ENCODE peak calls at places on chromosomes 3 and 15, in four cellular contexts. H is PC-3, A is A549, T is fibroblast of pulmonary artery. G is an unnamed sample.

GRCh38 chr3:150710097-150710496 is 6.4 kb upstream of the ERICH6 start:
- DNase-seq in T (no peak), A (no peak), H (no peak), G (no peak)

GRCh38 chr3:52121813-52122212 is 32.4 kb downstream of the POC1A start:
- DNase-seq in H (no peak), A (no peak), T (no peak), G (no peak)

GRCh38 chr3:193129607-193130006 is 111.4 kb upstream of the PLAAT1 start:
- DNase-seq in A (peak), T (no peak), H (peak), G (no peak)

GRCh38 chr15:55197362-55197705 is 593 bp upstream of the RSL24D1 start:
- DNase-seq in T (no peak), H (no peak), A (no peak), G (no peak)

GRCh38 chr3:145857956-145858355 is 303.0 kb downstream of the PLOD2 start:
- DNase-seq in A (peak), H (peak), T (peak), G (no peak)

GRCh38 chr3:153219147-153219546 is 57.1 kb downstream of the RAP2B start:
- DNase-seq in H (no peak), T (peak), A (no peak), G (peak)

GRCh38 chr3:175207361-175207760 is 348.2 kb downstream of the NAALADL2 start:
- DNase-seq in H (peak), A (no peak), T (no peak), G (peak)

GRCh38 chr15:77496710-77497107 is 76.0 kb downstream of the HMG20A start:
- DNase-seq in A (peak), T (peak), H (peak), G (peak)

GRCh38 chr3:110773413-110773954 is 298.1 kb upstream of the NECTIN3 start:
- DNase-seq in T (peak), H (peak), A (peak), G (peak)

GRCh38 chr15:38533926-38534325 is 30.7 kb downstream of the RASGRP1 start:
- DNase-seq in T (no peak), H (no peak), A (no peak), G (no peak)

GRCh38 chr15:69744421-69745162 is 292.0 kb downstream of the RPLP1 start:
- DNase-seq in T (no peak), A (no peak), H (no peak), G (no peak)

GRCh38 chr15:74134387-74135027 is 4.1 kb downstream of the ISLR2 start:
- DNase-seq in A (peak), H (no peak), T (no peak), G (no peak)

GRCh38 chr3:190586631-190587000 is 72.7 kb downstream of the IL1RAP start:
- DNase-seq in A (peak), H (peak), T (peak), G (peak)

GRCh38 chr15:98360031-98360430 is 288.3 kb upstream of the IGF1R start:
- DNase-seq in A (no peak), T (no peak), H (no peak), G (no peak)

GRCh38 chr3:38131621-38132369 is 5.1 kb downstream of the ACAA1 start:
- DNase-seq in A (peak), T (peak), H (no peak), G (peak)

GRCh38 chr3:180316321-180316720 is 279.6 kb upstream of the PEX5L start:
- DNase-seq in T (no peak), H (no peak), A (no peak), G (no peak)

GRCh38 chr3:197512691-197513571 is 42.8 kb downstream of the BDH1 start:
- DNase-seq in T (no peak), A (no peak), H (no peak), G (no peak)

GRCh38 chr3:59512066-59512465 is 462.2 kb upstream of the CFAP20DC start:
- DNase-seq in H (no peak), T (no peak), A (no peak), G (no peak)

GRCh38 chr3:126259411-126260391 is 79.3 kb upstream of the ALDH1L1 start:
- DNase-seq in T (peak), H (peak), A (peak), G (peak)

GRCh38 chr15:33448961-33449611 is 138.3 kb downstream of the RYR3 start:
- DNase-seq in A (no peak), H (peak), T (no peak), G (no peak)

GRCh38 chr15:65969865-65970832 is 100.9 kb downstream of the RAB11A start:
- DNase-seq in A (no peak), H (no peak), T (no peak), G (no peak)

GRCh38 chr3:107928084-107928445 is 162.8 kb downstream of the CD47 start:
- DNase-seq in A (peak), T (peak), H (peak), G (peak)

GRCh38 chr3:11567516-11568467 is 75.9 kb downstream of the VGLL4 start:
- DNase-seq in A (peak), H (peak), T (peak), G (peak)

GRCh38 chr3:127915937-127916480 is 977 bp downstream of the KBTBD12 start:
- DNase-seq in A (no peak), H (no peak), T (no peak), G (no peak)

GRCh38 chr15:38076806-38077205 is 142.4 kb downstream of the TMCO5A start:
- DNase-seq in H (no peak), T (no peak), A (no peak), G (no peak)

DNA sequence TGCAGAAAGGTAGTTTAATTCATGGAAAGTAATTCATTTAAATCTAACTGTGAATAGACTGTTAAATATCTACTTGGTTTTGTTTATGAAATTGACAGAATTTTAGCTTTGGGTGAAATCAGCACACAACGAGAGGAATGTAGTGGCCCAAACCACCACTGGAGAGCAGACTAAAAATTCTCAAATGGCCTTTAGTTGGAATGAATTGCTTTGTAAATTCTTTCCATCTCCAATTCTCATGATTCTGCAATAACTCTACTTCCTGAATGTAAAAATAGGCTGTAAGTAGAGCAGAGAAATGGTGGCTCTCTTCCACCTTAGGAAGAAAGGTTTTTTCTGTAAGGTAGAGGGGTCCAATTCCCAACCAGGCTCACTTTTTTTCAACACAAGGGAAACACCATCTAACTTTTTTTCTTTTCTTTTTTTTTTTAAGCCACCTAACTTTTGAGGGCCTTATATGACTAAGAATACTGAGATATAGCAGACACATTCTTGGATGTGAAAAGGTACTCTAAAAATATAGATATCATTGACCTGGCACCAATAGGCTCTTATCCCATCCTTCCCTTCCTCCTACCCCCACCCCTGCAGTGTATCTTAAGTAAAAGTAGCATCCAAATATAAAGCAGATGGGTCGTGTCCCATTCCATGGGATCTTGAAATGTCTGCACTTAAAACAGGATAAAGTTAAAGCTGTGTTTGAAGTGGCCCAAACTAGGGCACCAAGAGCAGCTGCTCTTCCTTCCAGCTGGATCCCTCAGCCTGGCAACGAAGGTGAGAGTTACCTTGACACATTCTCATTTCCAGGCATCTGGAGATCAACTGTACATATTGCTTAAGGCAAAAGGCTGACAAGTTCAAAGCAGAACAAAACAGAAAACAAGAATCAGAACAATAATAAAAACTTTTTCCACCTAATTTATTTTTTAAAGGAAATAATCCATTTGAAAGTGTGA is 194.1 kb downstream of the TPRG1 start:
- DNase-seq in A (no peak), T (peak), H (no peak), G (peak)
- TF ChIP-seq CTCF in A (no peak), T (no peak), H (no peak), G (peak)

GRCh38 chr3:137769321-137770065 is 5.4 kb downstream of the SOX14 start:
- DNase-seq in H (no peak), A (no peak), T (no peak), G (no peak)
- H3K4me3 ChIP-seq in H (no peak), A (no peak), T (no peak), G (no peak)

GRCh38 chr15:34652726-34653033 is 69.2 kb upstream of the GOLGA8B start:
- DNase-seq in H (no peak), A (no peak), T (no peak), G (no peak)
- TF ChIP-seq CTCF in H (no peak), A (no peak), T (no peak), G (no peak)

GRCh38 chr15:101004500-101004899 is 85.3 kb downstream of the LRRK1 start:
- DNase-seq in H (no peak), A (no peak), T (no peak), G (no peak)

GRCh38 chr15:101009176-101009575 is 90.0 kb downstream of the LRRK1 start:
- DNase-seq in H (no peak), A (no peak), T (no peak), G (no peak)

GRCh38 chr15:101008158-101009139 is 89.3 kb downstream of the LRRK1 start:
- DNase-seq in T (peak), H (peak), A (peak), G (peak)

GRCh38 chr15:101004986-101005747 is 86.0 kb downstream of the LRRK1 start:
- DNase-seq in H (no peak), A (peak), T (no peak), G (no peak)

GRCh38 chr15:101006931-101007687 is 88.0 kb downstream of the LRRK1 start:
- DNase-seq in H (peak), A (peak), T (peak), G (peak)
- H3K4me3 ChIP-seq in H (peak), A (no peak), T (no peak), G (no peak)

DNA sequence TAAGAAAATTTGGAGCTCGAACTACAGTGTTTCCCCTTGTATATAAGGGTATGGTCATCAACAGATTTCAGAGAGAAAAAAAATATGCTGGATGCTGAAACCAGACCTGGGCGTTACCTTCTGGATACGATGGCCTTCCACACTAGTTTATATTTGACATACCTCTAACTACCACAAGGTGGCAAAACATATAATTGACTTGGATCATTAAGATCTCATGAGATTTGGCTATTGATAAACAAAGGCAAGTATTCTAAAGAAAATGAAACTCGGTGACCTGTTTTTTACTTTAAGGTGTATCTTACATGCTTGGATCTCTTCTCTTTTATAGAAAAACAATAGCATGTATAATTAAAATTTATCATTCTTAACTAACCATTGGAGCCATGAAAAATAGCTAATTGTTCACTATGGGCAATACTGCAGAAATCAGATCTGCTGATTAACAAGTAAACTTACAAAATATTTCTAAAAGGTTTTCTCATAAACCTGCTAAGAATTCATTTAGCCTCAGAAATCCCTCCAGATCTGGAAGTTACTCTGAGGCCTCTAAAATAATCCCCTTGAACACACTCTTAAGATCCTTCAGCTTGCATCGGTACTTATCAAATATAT is 300.6 kb upstream of the KCNH8 start:
- DNase-seq in T (no peak), A (peak), H (peak), G (peak)
- TF ChIP-seq CTCF in T (peak), A (peak), H (peak), G (no peak)

GRCh38 chr3:46882377-46883015 is 5.0 kb downstream of the PTH1R start:
- DNase-seq in H (no peak), T (peak), A (peak), G (peak)

GRCh38 chr3:46884427-46884826 is 6.9 kb downstream of the PTH1R start:
- DNase-seq in A (no peak), T (no peak), H (no peak), G (no peak)

GRCh38 chr3:46881819-46882376 is 4.4 kb downstream of the PTH1R start:
- DNase-seq in T (no peak), H (no peak), A (no peak), G (no peak)

GRCh38 chr3:46884929-46885328 is 7.4 kb downstream of the PTH1R start:
- DNase-seq in A (no peak), T (no peak), H (no peak), G (no peak)

GRCh38 chr3:46883252-46884185 is 6.0 kb downstream of the PTH1R start:
- DNase-seq in H (no peak), T (peak), A (no peak), G (peak)
- H3K4me3 ChIP-seq in H (no peak), T (no peak), A (peak), G (peak)

DNA sequence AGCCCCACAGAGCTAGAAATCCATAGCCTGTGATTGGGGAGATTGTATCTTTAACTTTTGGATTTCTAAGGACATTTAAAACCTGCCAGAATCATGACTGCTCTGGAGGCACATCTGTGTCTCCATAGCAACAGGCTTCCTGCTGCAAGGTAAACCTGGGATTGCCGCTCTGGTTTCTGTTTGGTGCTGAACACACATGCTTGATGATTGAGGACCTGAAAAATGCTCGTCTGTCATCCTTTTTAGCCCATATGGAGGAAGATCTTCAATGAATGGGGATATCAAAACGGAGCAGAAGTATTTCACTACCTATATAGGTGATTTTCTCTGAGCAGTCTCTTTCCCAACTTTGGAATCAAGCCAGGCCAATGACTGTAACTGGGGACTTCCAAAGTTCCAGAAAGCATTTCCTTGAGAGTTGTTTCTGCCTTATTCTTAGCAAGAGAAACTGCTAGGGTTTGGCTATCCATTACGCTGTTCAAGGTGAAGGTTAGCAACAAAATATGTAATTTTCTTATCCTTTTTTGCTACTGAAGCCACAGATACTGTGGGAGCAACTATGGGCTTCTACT is 96.5 kb upstream of the TNIK start:
- DNase-seq in H (peak), T (no peak), A (no peak), G (peak)
- TF ChIP-seq CTCF in H (no peak), T (no peak), A (no peak), G (no peak)

GRCh38 chr3:27729325-27729724 is 7.2 kb upstream of the EOMES start:
- DNase-seq in A (no peak), H (no peak), T (no peak), G (no peak)

GRCh38 chr3:27730774-27731659 is 8.9 kb upstream of the EOMES start:
- DNase-seq in A (no peak), T (no peak), H (no peak), G (no peak)

GRCh38 chr3:27726240-27726639 is 4.1 kb upstream of the EOMES start:
- DNase-seq in H (no peak), A (no peak), T (no peak), G (no peak)

GRCh38 chr3:27728195-27729087 is 6.3 kb upstream of the EOMES start:
- DNase-seq in A (no peak), T (no peak), H (no peak), G (no peak)

GRCh38 chr3:27729748-27730611 is 7.9 kb upstream of the EOMES start:
- DNase-seq in T (no peak), H (no peak), A (no peak), G (no peak)
- H3K4me3 ChIP-seq in T (no peak), H (no peak), A (peak), G (no peak)

GRCh38 chr3:56802411-56802745 is 629 bp upstream of the ARHGEF3 start:
- DNase-seq in H (no peak), T (no peak), A (no peak), G (no peak)
- TF ChIP-seq CTCF in H (peak), T (no peak), A (no peak), G (no peak)

DNA sequence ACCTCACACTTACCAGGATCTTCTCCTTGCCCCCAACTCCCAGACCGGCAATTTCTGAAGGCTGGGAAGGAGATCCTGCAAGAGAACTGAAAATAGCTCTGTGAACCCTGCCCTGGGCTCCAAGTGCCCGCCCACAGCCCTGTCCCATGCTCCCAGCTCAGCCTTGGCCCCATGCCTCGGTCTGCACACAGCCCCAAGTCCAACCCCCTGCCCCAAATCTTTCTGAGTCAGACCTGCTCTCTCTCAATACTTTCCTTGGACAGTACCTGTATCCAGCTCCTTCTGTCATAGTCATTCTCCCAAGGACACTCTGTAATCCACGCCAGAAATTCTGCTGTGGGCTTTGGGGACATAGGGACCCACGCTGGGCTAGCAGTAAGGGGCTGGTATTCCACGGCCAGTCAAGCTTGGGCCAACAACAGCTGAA is 6.3 kb upstream of the SMAD3 start:
- DNase-seq in A (no peak), H (no peak), T (no peak), G (no peak)
- H3K4me3 ChIP-seq in A (no peak), H (no peak), T (no peak), G (no peak)